ENCODE peak calls at places on chromosomes 13 and 19, in nine cellular contexts. One of them, this sample, is unnamed.

GRCh38 chr19:40576181-40576584 is 490 bp upstream of the SHKBP1 start:
- DNase-seq in stimulated activated CD4-positive, alpha-beta T cell treated with anti-CD3 and anti-CD28 coated beads, Interleukin-1b, Interleukin-23, amount 100 ng/mL, for 48 hours: no peak
- DNase-seq in ACHN: no peak
- DNase-seq in T-helper 17 cell: no peak
- DNase-seq in SW 1271: no peak
- DNase-seq in RCC 7860: no peak
- DNase-seq in stimulated activated CD8-positive, alpha-beta memory T cell treated with anti-CD3 and anti-CD28 coated beads, Interleukin-15, amount 100 ng/mL, for 24 hours: no peak
- DNase-seq in GM13976: peak; percentile 59
- DNase-seq in NCI-H1694: no peak
- DNase-seq in this sample: no peak

GRCh38 chr19:3692141-3693029 is 7.9 kb downstream of the PIP5K1C start:
- DNase-seq in stimulated activated CD4-positive, alpha-beta T cell treated with anti-CD3 and anti-CD28 coated beads, Interleukin-1b, Interleukin-23, amount 100 ng/mL, for 48 hours: peak; percentile 42
- DNase-seq in ACHN: no peak
- DNase-seq in T-helper 17 cell: peak; percentile 46
- DNase-seq in SW 1271: no peak
- DNase-seq in RCC 7860: no peak
- DNase-seq in stimulated activated CD8-positive, alpha-beta memory T cell treated with anti-CD3 and anti-CD28 coated beads, Interleukin-15, amount 100 ng/mL, for 24 hours: peak; percentile 35
- DNase-seq in GM13976: no peak
- DNase-seq in NCI-H1694: no peak
- DNase-seq in this sample: no peak

GRCh38 chr13:48531416-48532145 is 1.3 kb downstream of the RCBTB2 start:
- DNase-seq in stimulated activated CD4-positive, alpha-beta T cell treated with anti-CD3 and anti-CD28 coated beads, Interleukin-1b, Interleukin-23, amount 100 ng/mL, for 48 hours: no peak
- DNase-seq in ACHN: no peak
- DNase-seq in T-helper 17 cell: no peak
- DNase-seq in SW 1271: no peak
- DNase-seq in RCC 7860: no peak
- DNase-seq in stimulated activated CD8-positive, alpha-beta memory T cell treated with anti-CD3 and anti-CD28 coated beads, Interleukin-15, amount 100 ng/mL, for 24 hours: no peak
- DNase-seq in GM13976: no peak
- DNase-seq in NCI-H1694: no peak
- DNase-seq in this sample: no peak

GRCh38 chr19:38670921-38671398 is 23.5 kb downstream of the ACTN4 start:
- DNase-seq in stimulated activated CD4-positive, alpha-beta T cell treated with anti-CD3 and anti-CD28 coated beads, Interleukin-1b, Interleukin-23, amount 100 ng/mL, for 48 hours: no peak
- DNase-seq in ACHN: no peak
- DNase-seq in T-helper 17 cell: no peak
- DNase-seq in SW 1271: peak; percentile 33
- DNase-seq in RCC 7860: no peak
- DNase-seq in stimulated activated CD8-positive, alpha-beta memory T cell treated with anti-CD3 and anti-CD28 coated beads, Interleukin-15, amount 100 ng/mL, for 24 hours: no peak
- DNase-seq in GM13976: no peak
- DNase-seq in NCI-H1694: no peak
- DNase-seq in this sample: no peak

GRCh38 chr13:113667771-113668490 is 912 bp downstream of the GRK1 start:
- DNase-seq in stimulated activated CD4-positive, alpha-beta T cell treated with anti-CD3 and anti-CD28 coated beads, Interleukin-1b, Interleukin-23, amount 100 ng/mL, for 48 hours: no peak
- DNase-seq in ACHN: no peak
- DNase-seq in T-helper 17 cell: no peak
- DNase-seq in SW 1271: no peak
- DNase-seq in RCC 7860: no peak
- DNase-seq in stimulated activated CD8-positive, alpha-beta memory T cell treated with anti-CD3 and anti-CD28 coated beads, Interleukin-15, amount 100 ng/mL, for 24 hours: no peak
- DNase-seq in GM13976: no peak
- DNase-seq in NCI-H1694: no peak
- DNase-seq in this sample: no peak

GRCh38 chr19:40829205-40829604 is 21.0 kb downstream of the CYP2A6 start:
- DNase-seq in stimulated activated CD4-positive, alpha-beta T cell treated with anti-CD3 and anti-CD28 coated beads, Interleukin-1b, Interleukin-23, amount 100 ng/mL, for 48 hours: no peak
- DNase-seq in ACHN: no peak
- DNase-seq in T-helper 17 cell: no peak
- DNase-seq in SW 1271: no peak
- DNase-seq in RCC 7860: no peak
- DNase-seq in stimulated activated CD8-positive, alpha-beta memory T cell treated with anti-CD3 and anti-CD28 coated beads, Interleukin-15, amount 100 ng/mL, for 24 hours: no peak
- DNase-seq in GM13976: no peak
- DNase-seq in NCI-H1694: no peak
- DNase-seq in this sample: no peak

GRCh38 chr13:49287995-49288394 is 40.3 kb downstream of the CDADC1 start:
- DNase-seq in stimulated activated CD4-positive, alpha-beta T cell treated with anti-CD3 and anti-CD28 coated beads, Interleukin-1b, Interleukin-23, amount 100 ng/mL, for 48 hours: no peak
- DNase-seq in ACHN: no peak
- DNase-seq in T-helper 17 cell: no peak
- DNase-seq in SW 1271: no peak
- DNase-seq in RCC 7860: no peak
- DNase-seq in stimulated activated CD8-positive, alpha-beta memory T cell treated with anti-CD3 and anti-CD28 coated beads, Interleukin-15, amount 100 ng/mL, for 24 hours: no peak
- DNase-seq in GM13976: no peak
- DNase-seq in NCI-H1694: no peak
- DNase-seq in this sample: no peak

GRCh38 chr19:33796164-33797100 is at the start of gene KCTD15:
- DNase-seq in stimulated activated CD4-positive, alpha-beta T cell treated with anti-CD3 and anti-CD28 coated beads, Interleukin-1b, Interleukin-23, amount 100 ng/mL, for 48 hours: peak; percentile 17
- DNase-seq in ACHN: peak; percentile 38
- DNase-seq in T-helper 17 cell: no peak
- DNase-seq in SW 1271: peak; percentile 25
- DNase-seq in RCC 7860: no peak
- DNase-seq in stimulated activated CD8-positive, alpha-beta memory T cell treated with anti-CD3 and anti-CD28 coated beads, Interleukin-15, amount 100 ng/mL, for 24 hours: no peak
- DNase-seq in GM13976: no peak
- DNase-seq in NCI-H1694: no peak
- DNase-seq in this sample: no peak

GRCh38 chr13:37127706-37128241 is 22.3 kb upstream of the CSNK1A1L start:
- DNase-seq in stimulated activated CD4-positive, alpha-beta T cell treated with anti-CD3 and anti-CD28 coated beads, Interleukin-1b, Interleukin-23, amount 100 ng/mL, for 48 hours: no peak
- DNase-seq in ACHN: no peak
- DNase-seq in T-helper 17 cell: no peak
- DNase-seq in SW 1271: no peak
- DNase-seq in RCC 7860: no peak
- DNase-seq in stimulated activated CD8-positive, alpha-beta memory T cell treated with anti-CD3 and anti-CD28 coated beads, Interleukin-15, amount 100 ng/mL, for 24 hours: no peak
- DNase-seq in GM13976: no peak
- DNase-seq in NCI-H1694: peak; percentile 2
- DNase-seq in this sample: no peak

This sample was measured in nucleus accumbens.